ENCODE peak calls at places on chromosomes 3 and 15, in five cellular contexts. R is HepG2, D is SK-N-SH, U is GM12878, G is K562. J is an unnamed sample.

GRCh38 chr3:22939349-22939748 is 263.8 kb upstream of the UBE2E2 start:
- DNase-seq in U (no peak), R (no peak), D (no peak), G (no peak), J (no peak)

GRCh38 chr15:41557673-41558399 is 1.2 kb upstream of the TYRO3 start:
- DNase-seq in U (peak), D (peak), G (peak), R (peak), J (peak)

GRCh38 chr15:68352401-68353062 is 75.0 kb downstream of the FEM1B start:
- DNase-seq in G (no peak), U (peak), D (no peak), R (no peak), J (no peak)

GRCh38 chr3:69204315-69204957 is 82.0 kb upstream of the LMOD3 start:
- DNase-seq in R (peak), U (peak), D (no peak), G (no peak), J (no peak)

GRCh38 chr15:87863152-87863551 is 393.4 kb downstream of the NTRK3 start:
- DNase-seq in G (peak), D (no peak), R (no peak), U (no peak), J (no peak)

GRCh38 chr15:24898715-24899278 is 56.0 kb upstream of the SNRPN start:
- DNase-seq in D (no peak), G (no peak), U (no peak), R (no peak), J (no peak)

GRCh38 chr3:136135039-136135802 is 60.9 kb downstream of the MSL2 start:
- DNase-seq in G (peak), U (no peak), R (no peak), D (peak), J (no peak)

GRCh38 chr3:126098391-126098858 is 14.5 kb upstream of the SLC41A3 start:
- DNase-seq in U (no peak), D (no peak), G (no peak), R (no peak), J (peak)

GRCh38 chr3:159189994-159190669 is 388.3 kb downstream of the MFSD1 start:
- DNase-seq in G (no peak), U (no peak), D (no peak), R (no peak), J (no peak)

GRCh38 chr3:29335438-29335837 is 54.6 kb downstream of the RBMS3 start:
- DNase-seq in D (peak), R (no peak), G (no peak), U (no peak), J (peak)

GRCh38 chr3:43855674-43856299 is 165.0 kb downstream of the ABHD5 start:
- DNase-seq in D (peak), G (peak), U (peak), R (peak), J (peak)

GRCh38 chr3:143155756-143156155 is 36.2 kb downstream of the CHST2 start:
- DNase-seq in G (no peak), U (no peak), R (no peak), D (no peak), J (no peak)

GRCh38 chr3:179716226-179716625 is 63.4 kb downstream of the USP13 start:
- DNase-seq in G (no peak), D (no peak), U (no peak), R (no peak), J (no peak)

GRCh38 chr3:113147608-113148306 is 63.6 kb upstream of the BOC start:
- DNase-seq in U (no peak), G (no peak), D (peak), R (no peak), J (no peak)

GRCh38 chr3:99957086-99957821 is 139.6 kb downstream of the CMSS1 start:
- DNase-seq in U (no peak), D (no peak), G (no peak), R (no peak), J (no peak)

GRCh38 chr3:191795196-191795595 is 334.2 kb downstream of the PYDC2 start:
- DNase-seq in G (no peak), U (no peak), D (no peak), R (no peak), J (no peak)

GRCh38 chr3:104564045-104564643 is 802.6 kb upstream of the ALCAM start:
- DNase-seq in R (peak), U (no peak), G (peak), D (no peak), J (peak)

GRCh38 chr3:3589715-3590130 is 209.5 kb upstream of the LRRN1 start:
- DNase-seq in G (no peak), D (no peak), R (no peak), U (peak), J (no peak)

GRCh38 chr15:57485869-57486268 is 105.8 kb upstream of the MYZAP start:
- DNase-seq in G (no peak), D (no peak), R (peak), U (no peak), J (no peak)

GRCh38 chr3:64291345-64291744 is 66.1 kb upstream of the PRICKLE2 start:
- DNase-seq in G (no peak), R (no peak), U (no peak), D (no peak), J (no peak)

GRCh38 chr3:12964713-12965612 is 108.3 kb downstream of the IQSEC1 start:
- DNase-seq in U (no peak), R (peak), D (no peak), G (no peak), J (no peak)

GRCh38 chr3:4575413-4575812 is 82.3 kb downstream of the ITPR1 start:
- DNase-seq in D (no peak), G (no peak), U (no peak), R (no peak), J (no peak)

GRCh38 chr15:79641841-79642240 is 209.7 kb downstream of the MINAR1 start:
- DNase-seq in R (no peak), D (no peak), G (no peak), U (no peak), J (no peak)

GRCh38 chr15:31570591-31570990 is 244.0 kb downstream of the KLF13 start:
- DNase-seq in R (no peak), U (no peak), D (no peak), G (no peak), J (no peak)

GRCh38 chr15:43376017-43376705 is 5.3 kb downstream of the TUBGCP4 start:
- DNase-seq in R (peak), D (peak), U (peak), G (peak), J (peak)

GRCh38 chr3:157544501-157545139 is 41.4 kb upstream of the VEPH1 start:
- DNase-seq in U (no peak), G (no peak), R (no peak), D (no peak), J (no peak)

GRCh38 chr3:16866447-16867025 is 18.2 kb upstream of the PLCL2 start:
- DNase-seq in R (no peak), G (no peak), D (no peak), U (no peak), J (no peak)

GRCh38 chr3:122936335-122936734 is 91.2 kb downstream of the SEMA5B start:
- DNase-seq in U (no peak), R (no peak), G (no peak), D (peak), J (no peak)

GRCh38 chr3:158465074-158465473 is 105.9 kb upstream of the MLF1 start:
- DNase-seq in D (no peak), U (peak), G (no peak), R (no peak), J (no peak)

GRCh38 chr3:190105876-190106275 is 14.8 kb downstream of the P3H2 start:
- DNase-seq in U (no peak), G (no peak), R (no peak), D (no peak), J (no peak)

GRCh38 chr15:77623878-77624524 is 8.7 kb downstream of the LINGO1 start:
- DNase-seq in D (peak), U (no peak), G (no peak), R (no peak), J (no peak)

GRCh38 chr3:14601692-14602005 is 49.9 kb upstream of the CCDC174 start:
- DNase-seq in U (no peak), D (no peak), G (no peak), R (no peak), J (no peak)

DNA sequence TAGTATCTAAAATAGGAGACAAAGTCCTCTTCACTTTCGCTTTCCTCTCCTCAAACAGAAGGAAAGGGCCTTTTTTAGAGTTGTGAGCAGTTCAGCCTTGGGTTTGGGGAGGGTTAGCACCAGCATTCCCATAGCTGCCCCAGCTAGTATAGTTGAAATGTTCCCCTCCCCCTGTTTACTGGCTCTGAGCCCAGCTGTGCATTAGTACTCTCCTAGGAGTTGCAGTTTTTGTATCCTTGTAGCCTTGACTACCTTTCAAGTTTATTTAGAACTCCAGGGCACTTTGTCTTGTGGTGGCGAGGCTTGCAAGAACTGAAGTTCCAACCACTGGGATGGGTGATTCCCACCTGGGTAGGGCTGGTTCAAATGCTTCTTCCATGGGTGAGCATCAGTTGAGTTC is 245.1 kb upstream of the NAALADL2 start:
- DNase-seq in R (no peak), U (no peak), D (no peak), G (no peak), J (no peak)
- TF ChIP-seq FOXM1 in R (no peak), U (no peak), D (no peak), G (no peak), J (no peak)

GRCh38 chr15:81296673-81297072 is 27.3 kb downstream of the STARD5 start:
- DNase-seq in D (no peak), R (no peak), G (no peak), U (peak), J (no peak)
- TF ChIP-seq FOXM1 in D (no peak), R (no peak), G (no peak), U (no peak), J (no peak)

GRCh38 chr15:76150971-76151598 is 91.3 kb downstream of the TMEM266 start:
- DNase-seq in D (peak), R (peak), G (peak), U (peak), J (peak)
- TF ChIP-seq FOXM1 in D (no peak), R (no peak), G (no peak), U (no peak), J (no peak)

GRCh38 chr15:85744636-85745422 is 49.9 kb downstream of the KLHL25 start:
- DNase-seq in U (no peak), R (no peak), D (peak), G (no peak), J (no peak)

GRCh38 chr15:85745525-85745924 is 49.2 kb downstream of the KLHL25 start:
- DNase-seq in D (peak), U (no peak), R (no peak), G (no peak), J (no peak)

GRCh38 chr15:85742186-85742751 is 52.5 kb downstream of the KLHL25 start:
- DNase-seq in D (peak), G (no peak), R (no peak), U (no peak), J (no peak)

GRCh38 chr15:85741662-85742061 is 53.1 kb downstream of the KLHL25 start:
- DNase-seq in R (no peak), G (no peak), U (no peak), D (no peak), J (no peak)

GRCh38 chr15:85743392-85744045 is 51.2 kb downstream of the KLHL25 start:
- DNase-seq in R (no peak), D (no peak), G (no peak), U (no peak), J (no peak)
- TF ChIP-seq FOXM1 in R (no peak), D (no peak), G (no peak), U (no peak), J (no peak)

DNA sequence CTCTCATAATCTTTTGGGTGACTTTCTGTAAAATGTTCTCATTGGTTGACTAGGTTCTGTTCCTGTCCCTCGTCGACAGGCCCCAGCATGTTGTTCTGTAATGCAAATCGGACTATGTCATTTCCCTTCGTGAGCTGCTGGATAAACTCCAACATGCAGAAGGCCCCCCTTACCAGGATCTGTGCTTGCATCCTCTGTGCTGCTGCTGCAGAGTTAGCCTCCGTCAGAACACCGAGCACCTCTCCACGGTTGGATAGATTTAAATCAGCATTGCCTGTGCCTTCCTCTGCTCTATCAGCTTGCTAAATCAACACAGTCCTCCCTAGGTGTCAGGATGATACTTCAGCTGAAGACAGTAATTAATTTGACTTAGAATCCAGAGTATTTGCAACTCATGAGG is 12.7 kb upstream of the MINDY4B start:
- DNase-seq in G (no peak), R (no peak), D (no peak), U (no peak), J (no peak)
- TF ChIP-seq FOXM1 in G (no peak), R (no peak), D (no peak), U (no peak), J (no peak)

GRCh38 chr3:83601704-83602103 is 1357.1 kb upstream of the CADM2 start:
- DNase-seq in R (no peak), U (no peak), G (no peak), D (no peak), J (no peak)
- TF ChIP-seq FOXM1 in R (no peak), U (no peak), G (no peak), D (no peak), J (no peak)

DNA sequence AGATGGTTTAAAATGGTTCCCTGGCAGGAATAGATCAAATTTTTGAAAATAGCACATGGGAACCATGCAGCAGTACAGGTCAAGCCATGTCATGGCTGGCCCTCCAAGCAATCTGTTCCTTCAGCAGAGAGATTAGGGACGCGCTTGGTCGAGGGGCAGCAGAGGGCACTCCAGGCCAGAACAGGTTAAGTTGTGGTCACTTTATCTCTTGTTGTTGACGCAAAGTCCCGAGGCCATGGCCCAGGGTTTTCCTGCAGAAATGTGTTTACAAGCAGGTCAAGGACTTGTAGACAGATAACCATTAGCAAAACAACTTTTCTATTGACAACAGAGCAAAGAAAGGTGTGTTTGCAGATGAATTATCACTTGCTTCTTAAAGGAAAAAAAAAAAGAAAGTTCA is 570.0 kb upstream of the NR2F2 start:
- DNase-seq in D (no peak), U (no peak), R (peak), G (peak), J (no peak)
- TF ChIP-seq FOXM1 in D (no peak), U (no peak), R (no peak), G (no peak), J (no peak)